ENCODE peak calls at places on chromosomes 7 and 10, in nine cellular contexts. J is esophagus muscularis mucosa, T is HCT116, Q is spleen, K is upper lobe of left lung, N is stomach, G is transverse colon, A is breast epithelium, Z is K562. Y is an unnamed sample.

GRCh38 chr10:13792011-13792410 is 205.2 kb downstream of the PRPF18 start:
- DNase-seq in T (no peak), A (no peak), G (peak), J (no peak), Q (no peak), K (peak), N (peak), Z (no peak), Y (no peak)

GRCh38 chr10:124518366-124518765 is 56.7 kb downstream of the LHPP start:
- DNase-seq in Z (no peak), K (no peak), A (no peak), T (no peak), G (no peak), Q (peak), N (no peak), J (no peak), Y (no peak)

GRCh38 chr10:90372442-90372841 is 485.4 kb downstream of the HTR7 start:
- DNase-seq in Z (no peak), J (no peak), K (no peak), T (no peak), A (no peak), G (no peak), N (no peak), Q (no peak), Y (no peak)

GRCh38 chr7:1678070-1678543 is 8.0 kb downstream of the ELFN1 start:
- DNase-seq in A (no peak), J (no peak), Q (no peak), T (no peak), G (no peak), Z (no peak), K (peak), N (peak), Y (no peak)

GRCh38 chr7:74306737-74307469 is 17.7 kb downstream of the CLIP2 start:
- DNase-seq in G (peak), T (no peak), Q (no peak), N (peak), Z (peak), A (peak), J (no peak), K (no peak), Y (no peak)

GRCh38 chr7:143456992-143457793 is 13.9 kb downstream of the TAS2R60 start:
- DNase-seq in Z (no peak), G (no peak), A (no peak), J (peak), Q (no peak), K (no peak), T (no peak), N (no peak), Y (no peak)

GRCh38 chr10:120145107-120145506 is 252.6 kb downstream of the SEC23IP start:
- DNase-seq in N (no peak), T (no peak), Z (peak), A (no peak), G (no peak), J (no peak), K (no peak), Q (no peak), Y (no peak)

GRCh38 chr7:95476072-95476845 is 9.5 kb upstream of the ASB4 start:
- DNase-seq in Q (no peak), A (no peak), K (no peak), N (no peak), G (no peak), T (no peak), J (no peak), Z (no peak), Y (no peak)

GRCh38 chr7:78489851-78490250 is 691.3 kb downstream of the PHTF2 start:
- DNase-seq in T (no peak), A (no peak), J (no peak), Z (no peak), G (no peak), Q (no peak), K (no peak), N (no peak), Y (no peak)

GRCh38 chr7:55983537-55983936 is 19.2 kb downstream of the NIPSNAP2 start:
- DNase-seq in Z (no peak), Q (no peak), J (no peak), G (no peak), A (no peak), K (no peak), T (no peak), N (no peak), Y (no peak)

GRCh38 chr7:101696-102376 is 90.5 kb upstream of the FAM20C start:
- DNase-seq in K (no peak), Z (no peak), J (peak), N (peak), G (no peak), T (no peak), Q (peak), A (no peak), Y (no peak)

GRCh38 chr10:79399242-79399831 is 46.1 kb downstream of the ZCCHC24 start:
- DNase-seq in K (peak), G (peak), A (peak), N (peak), Q (peak), Z (peak), J (no peak), T (no peak), Y (no peak)

GRCh38 chr10:61564444-61564843 is 98.3 kb upstream of the CABCOCO1 start:
- DNase-seq in G (no peak), Q (no peak), K (no peak), A (no peak), N (no peak), T (no peak), J (no peak), Z (no peak), Y (no peak)

GRCh38 chr10:12067336-12067735 is 1.4 kb upstream of the DHTKD1 start:
- DNase-seq in T (no peak), N (no peak), K (no peak), A (no peak), J (no peak), Z (no peak), G (no peak), Q (no peak), Y (no peak)

GRCh38 chr10:116112232-116113231 is 160.5 kb downstream of the GFRA1 start:
- DNase-seq in N (no peak), T (no peak), G (no peak), A (no peak), J (no peak), Z (no peak), K (no peak), Q (no peak), Y (no peak)

GRCh38 chr7:111012799-111013675 is 77.9 kb upstream of the LRRN3 start:
- DNase-seq in J (no peak), K (peak), A (no peak), N (no peak), G (no peak), Q (no peak), T (no peak), Z (no peak), Y (peak)

GRCh38 chr10:121899727-121900126 is 28.1 kb downstream of the ATE1 start:
- DNase-seq in T (no peak), A (no peak), Q (no peak), J (peak), G (no peak), Z (no peak), K (no peak), N (no peak), Y (no peak)

GRCh38 chr7:121561717-121562116 is 165.6 kb upstream of the FAM3C start:
- DNase-seq in A (no peak), Z (peak), G (no peak), J (no peak), T (no peak), N (no peak), Q (no peak), K (no peak), Y (no peak)

GRCh38 chr10:35511649-35512048 is 93.5 kb upstream of the GJD4 start:
- DNase-seq in K (no peak), A (no peak), Q (no peak), N (no peak), Z (no peak), G (no peak), T (no peak), J (no peak), Y (no peak)

GRCh38 chr7:55250313-55250712 is 114.8 kb upstream of the LANCL2 start:
- DNase-seq in G (peak), Z (peak), Q (no peak), J (peak), K (no peak), A (no peak), N (peak), T (peak), Y (no peak)

GRCh38 chr7:39735903-39736302 is 112.5 kb downstream of the RALA start:
- DNase-seq in T (no peak), Z (peak), Q (no peak), N (no peak), K (no peak), J (no peak), A (no peak), G (no peak), Y (no peak)

GRCh38 chr7:25851332-25852248 is 300.4 kb upstream of the NFE2L3 start:
- DNase-seq in Z (peak), J (no peak), N (peak), K (peak), A (peak), G (peak), T (no peak), Q (peak), Y (peak)

GRCh38 chr10:77756319-77757232 is 119.0 kb upstream of the KCNMA1 start:
- DNase-seq in G (peak), K (no peak), T (peak), J (no peak), Z (peak), Q (no peak), N (no peak), A (no peak), Y (no peak)

GRCh38 chr10:88499569-88500470 is 83.3 kb downstream of the RNLS start:
- DNase-seq in T (no peak), Q (no peak), N (no peak), J (no peak), K (no peak), Z (no peak), G (no peak), A (no peak), Y (no peak)

GRCh38 chr10:26809973-26810372 is 50.8 kb downstream of the ABI1 start:
- DNase-seq in T (no peak), Q (no peak), N (no peak), J (no peak), A (no peak), K (no peak), Z (no peak), G (no peak), Y (no peak)

GRCh38 chr10:127886371-127887051 is 6.2 kb downstream of the CLRN3 start:
- DNase-seq in G (peak), Q (no peak), N (no peak), T (no peak), J (peak), A (no peak), K (no peak), Z (no peak), Y (no peak)

DNA sequence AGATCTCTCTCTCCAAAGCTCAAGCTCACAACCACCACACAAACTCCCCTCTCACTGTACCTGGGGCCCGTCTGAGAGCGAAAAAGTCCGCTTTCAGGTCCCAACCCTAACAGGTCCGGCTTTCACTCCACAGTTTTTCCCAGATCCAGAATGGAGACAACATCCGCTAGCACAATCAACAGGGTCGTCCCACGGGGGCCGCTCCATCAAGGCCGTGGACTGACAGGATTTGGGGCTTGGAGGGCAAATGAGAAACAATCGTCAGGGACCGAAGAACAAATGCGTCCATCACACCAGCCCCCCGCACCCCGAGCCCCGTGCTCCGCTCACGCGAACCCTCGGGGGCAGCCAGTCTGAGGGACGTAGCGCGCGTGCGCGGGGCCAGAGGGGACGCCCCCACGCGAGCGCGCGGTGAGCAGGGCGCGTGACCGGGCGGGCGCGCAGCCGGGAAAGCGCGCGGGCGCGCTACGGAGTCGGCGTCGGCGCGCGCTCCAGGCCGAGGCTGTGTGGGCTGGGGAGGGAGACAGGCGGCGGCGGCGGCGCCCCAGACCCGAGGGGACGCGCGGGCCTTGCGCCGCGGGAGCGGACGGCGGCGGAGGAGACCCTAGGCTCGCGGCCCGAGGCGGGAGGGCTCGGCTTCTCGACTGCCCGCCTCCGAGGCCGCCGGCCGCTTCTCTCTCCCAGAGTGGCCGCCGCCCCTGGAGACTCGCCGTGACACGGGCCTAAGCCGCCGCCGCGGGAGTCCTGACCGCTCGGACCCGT is at the start of gene SLK:
- DNase-seq in Z (peak), A (peak), J (no peak), K (peak), G (peak), N (peak), Q (peak), T (peak), Y (peak)
- TF ChIP-seq POLR2A in Z (peak), A (no peak), J (peak), K (peak), G (peak), N (no peak), Q (no peak), T (peak), Y (peak)

GRCh38 chr7:129609666-129610065 is 1.9 kb upstream of the NRF1 start:
- DNase-seq in Q (no peak), T (no peak), J (no peak), Z (no peak), A (no peak), G (no peak), K (no peak), N (no peak), Y (no peak)
- TF ChIP-seq POLR2AphosphoS5 in Q (no peak), T (no peak), J (no peak), Z (no peak), A (no peak), G (no peak), K (no peak), N (no peak), Y (no peak)

GRCh38 chr7:112204776-112205347 is 1.3 kb downstream of the DOCK4 start:
- DNase-seq in K (no peak), Q (no peak), G (no peak), J (no peak), N (no peak), T (no peak), A (no peak), Z (peak), Y (no peak)

GRCh38 chr7:112206238-112207105 is at the start of the genes DOCK4 and ZNF277:
- DNase-seq in G (peak), Q (peak), A (peak), J (peak), N (peak), Z (peak), T (peak), K (peak), Y (peak)

GRCh38 chr7:112202819-112203218 is 3.4 kb downstream of the DOCK4 start:
- DNase-seq in Q (no peak), J (no peak), Z (peak), N (peak), K (peak), T (no peak), A (peak), G (peak), Y (no peak)

GRCh38 chr7:112205348-112206237 is 606 bp downstream of the DOCK4 start:
- DNase-seq in Q (peak), K (peak), Z (peak), N (peak), J (no peak), A (peak), T (peak), G (peak), Y (peak)

DNA sequence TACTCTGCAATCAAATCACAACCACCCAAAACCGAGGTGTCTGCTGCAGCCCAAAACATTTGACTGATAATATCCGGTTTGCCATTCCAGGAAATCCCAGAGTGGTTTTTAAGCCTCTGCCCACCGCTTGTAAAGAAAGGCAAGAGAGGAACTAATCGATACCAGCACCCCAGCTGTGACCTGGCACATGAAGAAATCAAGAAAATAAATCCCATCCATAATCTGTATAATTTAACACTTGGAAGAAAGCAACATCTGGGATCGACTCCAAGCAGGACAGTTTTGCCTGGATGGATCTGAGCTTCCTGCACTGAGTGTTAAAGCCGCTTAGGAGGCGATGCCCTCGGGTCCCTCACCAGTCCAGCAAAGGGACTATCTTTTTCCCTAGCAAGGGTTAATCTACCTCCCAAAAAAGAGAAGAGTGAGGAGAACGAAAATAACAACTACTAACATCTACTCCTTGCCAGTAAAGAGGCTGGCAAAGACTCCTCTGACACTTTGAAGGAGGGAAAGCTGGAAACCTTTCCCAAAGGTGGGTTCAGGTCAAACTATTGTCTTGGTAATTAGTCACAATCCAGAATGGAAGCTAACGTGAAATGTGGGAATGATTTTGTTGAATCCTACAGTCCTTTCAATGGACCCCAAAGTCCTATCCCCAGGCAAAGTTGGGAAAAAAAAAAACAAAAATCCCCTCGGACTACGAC is 2.0 kb downstream of the DOCK4 start:
- DNase-seq in J (no peak), T (no peak), N (no peak), G (no peak), A (no peak), K (no peak), Q (no peak), Z (no peak), Y (no peak)
- TF ChIP-seq POLR2A in J (no peak), T (no peak), N (no peak), G (no peak), A (no peak), K (no peak), Q (no peak), Z (no peak), Y (no peak)

DNA sequence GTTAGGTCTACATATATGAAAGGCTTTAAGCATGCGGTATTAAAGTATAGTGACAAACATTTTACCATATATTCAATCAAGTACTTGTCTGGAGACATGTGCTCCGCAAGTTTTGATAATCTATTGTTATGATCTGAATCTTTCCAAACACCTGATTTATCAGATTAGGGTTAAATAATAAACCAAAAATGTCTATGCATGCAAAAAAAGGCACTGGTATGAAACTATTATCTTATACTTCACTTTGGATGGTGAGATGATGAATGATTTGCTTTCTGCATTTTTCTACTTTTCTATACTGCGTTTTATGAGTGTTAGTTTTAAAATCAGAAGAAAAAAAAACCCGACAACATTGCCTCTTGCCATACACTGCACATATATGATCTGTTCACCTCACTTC is 37.8 kb upstream of the FAM133B start:
- DNase-seq in T (no peak), G (no peak), K (no peak), Q (no peak), Z (no peak), A (no peak), N (no peak), J (no peak), Y (no peak)
- TF ChIP-seq POLR2AphosphoS5 in T (no peak), G (no peak), K (no peak), Q (no peak), Z (no peak), A (no peak), N (no peak), J (no peak), Y (no peak)

GRCh38 chr10:63710703-63711102 is 189.5 kb downstream of the REEP3 start:
- DNase-seq in K (no peak), J (no peak), Z (no peak), A (no peak), G (no peak), Q (no peak), T (no peak), N (no peak), Y (peak)

GRCh38 chr10:63703740-63704345 is 182.6 kb downstream of the REEP3 start:
- DNase-seq in T (no peak), J (no peak), N (peak), K (no peak), Z (no peak), Q (no peak), A (no peak), G (no peak), Y (no peak)

GRCh38 chr10:63711361-63711760 is 190.2 kb downstream of the REEP3 start:
- DNase-seq in Q (no peak), T (no peak), G (no peak), Z (no peak), A (peak), N (peak), K (peak), J (no peak), Y (no peak)

GRCh38 chr10:63708421-63708820 is 187.2 kb downstream of the REEP3 start:
- DNase-seq in A (no peak), K (no peak), G (no peak), T (no peak), J (no peak), N (no peak), Q (no peak), Z (no peak), Y (no peak)

DNA sequence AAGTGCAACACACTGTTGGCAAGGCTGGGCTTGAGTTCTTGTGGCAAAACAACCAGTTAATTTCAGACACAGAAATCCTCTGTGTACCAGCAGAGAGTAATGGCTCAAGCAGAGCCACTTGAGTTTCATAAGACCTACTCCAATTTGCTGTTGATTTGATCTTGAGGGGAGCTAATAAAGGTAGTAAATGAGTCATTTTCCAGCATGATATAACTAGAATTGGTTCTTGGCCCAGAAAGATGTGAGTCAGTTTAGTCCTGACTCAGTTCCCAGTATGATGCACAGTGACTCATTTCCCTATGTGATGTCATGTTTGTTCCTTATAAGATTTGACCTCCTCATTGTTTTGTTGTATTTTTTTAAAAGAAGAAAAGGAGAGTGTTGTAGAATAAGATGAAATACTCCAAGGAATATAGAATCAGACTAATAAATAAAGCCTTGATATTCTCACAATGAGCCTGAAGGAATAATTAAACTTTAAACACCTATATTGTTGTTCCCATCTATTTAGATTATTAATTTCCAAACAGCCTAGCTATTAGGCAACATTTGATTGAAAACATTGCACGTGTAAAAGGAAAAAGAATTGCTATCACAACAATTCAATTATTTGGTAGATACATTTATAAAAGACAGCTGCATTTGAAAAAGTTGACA is 186.2 kb downstream of the REEP3 start:
- DNase-seq in J (no peak), Q (no peak), A (no peak), K (peak), G (no peak), T (peak), Z (peak), N (no peak), Y (peak)
- TF ChIP-seq POLR2A in J (no peak), Q (no peak), A (no peak), K (no peak), G (no peak), T (no peak), Z (no peak), N (no peak), Y (no peak)

DNA sequence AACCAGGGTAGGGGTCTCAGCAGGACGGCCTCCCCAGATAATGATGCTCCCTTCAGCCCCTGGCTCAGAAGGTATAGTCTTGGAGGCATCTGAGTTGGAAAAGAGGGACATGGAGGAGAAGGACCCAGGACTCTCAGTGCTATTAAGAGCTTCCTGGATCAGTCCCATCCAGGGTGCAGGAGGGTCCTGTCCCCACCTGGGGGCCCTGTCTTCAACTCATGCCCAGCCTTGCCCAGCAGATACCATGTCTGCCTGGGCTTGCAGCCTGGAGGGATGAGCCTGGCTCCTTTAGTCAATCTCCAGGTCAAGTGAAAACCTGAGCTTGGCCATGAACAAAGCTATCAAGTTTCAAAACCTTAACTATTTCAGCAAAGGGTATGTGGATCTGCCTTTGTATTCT is 67.6 kb downstream of the PRTFDC1 start:
- DNase-seq in J (no peak), K (no peak), N (no peak), T (no peak), Z (no peak), A (no peak), G (no peak), Q (no peak), Y (no peak)
- TF ChIP-seq POLR2AphosphoS5 in J (no peak), K (no peak), N (no peak), T (no peak), Z (no peak), A (no peak), G (no peak), Q (no peak), Y (no peak)

GRCh38 chr7:29684787-29685650 is 121.3 kb upstream of the WIPF3 start:
- DNase-seq in Z (peak), J (peak), T (peak), N (peak), K (peak), A (peak), Q (peak), G (peak), Y (peak)
- TF ChIP-seq POLR2A in Z (peak), J (no peak), T (no peak), N (no peak), K (no peak), A (no peak), Q (no peak), G (peak), Y (no peak)